ENCODE peak calls at places on chromosome 10, in five cellular contexts. O is thoracic aorta, V is tibial artery, Y is endodermal cell, S is left lung. L is an unnamed sample. For H3K27me3 and H3K4me1, the result is how much of the 10 kb centered on the place peaks cover.

GRCh38 chr10:124693801-124694416 is 50.3 kb downstream of the FAM53B start:
- DNase-seq in S (no peak), Y (no peak), O (no peak), V (no peak), L (no peak)

GRCh38 chr10:36675458-36675880 is 449.9 kb upstream of the ANKRD30A start:
- DNase-seq in V (no peak), Y (no peak), O (no peak), S (no peak), L (no peak)

GRCh38 chr10:62390497-62391176 is 16.5 kb downstream of the ZNF365 start:
- DNase-seq in Y (no peak), S (no peak), O (no peak), V (no peak), L (no peak)

GRCh38 chr10:3068201-3068967 is 1.0 kb downstream of the PFKP start:
- DNase-seq in V (peak), Y (peak), O (no peak), S (peak), L (no peak)

GRCh38 chr10:123619067-123619855 is 46.9 kb upstream of the GPR26 start:
- DNase-seq in S (no peak), Y (no peak), V (no peak), O (no peak), L (peak)

GRCh38 chr10:89281606-89282395 is 20.0 kb upstream of the IFIT2 start:
- DNase-seq in Y (no peak), O (no peak), V (no peak), S (no peak), L (no peak)

GRCh38 chr10:130836344-130836743 is 475.2 kb downstream of the TCERG1L start:
- DNase-seq in O (no peak), Y (no peak), V (no peak), S (no peak), L (no peak)

GRCh38 chr10:32972454-32972853 is 14.4 kb upstream of the ITGB1 start:
- DNase-seq in V (no peak), Y (no peak), O (no peak), S (no peak), L (no peak)

GRCh38 chr10:99926925-99927718 is 82.6 kb downstream of the DNMBP start:
- DNase-seq in O (no peak), Y (no peak), V (no peak), S (no peak), L (no peak)

GRCh38 chr10:129031233-129032150 is 435.5 kb upstream of the MGMT start:
- DNase-seq in O (no peak), V (no peak), S (no peak), Y (peak), L (no peak)

GRCh38 chr10:101310528-101311439 is 43.2 kb upstream of the BTRC start:
- DNase-seq in V (no peak), Y (peak), O (no peak), S (no peak), L (no peak)

GRCh38 chr10:21527634-21528451 is 2.4 kb upstream of the SKIDA1 start:
- DNase-seq in S (no peak), Y (peak), V (no peak), O (no peak), L (no peak)

GRCh38 chr10:68543004-68543918 is 15.9 kb upstream of the SLC25A16 start:
- DNase-seq in O (no peak), V (no peak), S (no peak), Y (no peak), L (no peak)

GRCh38 chr10:71451754-71452153 is 55.0 kb downstream of the CDH23 start:
- DNase-seq in O (no peak), Y (no peak), V (no peak), S (no peak), L (no peak)

GRCh38 chr10:71727429-71728217 is 8.0 kb upstream of the C10orf105 start:
- DNase-seq in Y (no peak), S (peak), O (no peak), V (no peak), L (peak)

GRCh38 chr10:3625959-3626751 is 158.9 kb downstream of the KLF6 start:
- DNase-seq in Y (no peak), V (no peak), S (no peak), O (no peak), L (no peak)

GRCh38 chr10:60426425-60426824 is 36.8 kb upstream of the ANK3 start:
- DNase-seq in V (no peak), O (no peak), S (no peak), Y (no peak), L (no peak)

GRCh38 chr10:108902491-108903250 is 1020.6 kb downstream of the XPNPEP1 start:
- DNase-seq in O (no peak), V (no peak), S (no peak), Y (no peak), L (no peak)

GRCh38 chr10:15751048-15751447 is 31.3 kb upstream of the ITGA8 start:
- DNase-seq in V (no peak), Y (no peak), O (no peak), S (no peak), L (no peak)

GRCh38 chr10:110415809-110416208 is 81.9 kb upstream of the DUSP5 start:
- DNase-seq in Y (no peak), O (no peak), V (no peak), S (no peak), L (no peak)

GRCh38 chr10:129786216-129786615 is 177.9 kb downstream of the EBF3 start:
- DNase-seq in V (peak), S (no peak), Y (peak), O (no peak), L (peak)

GRCh38 chr10:47049056-47049851 is 138.0 kb downstream of the PTPN20 start:
- DNase-seq in Y (peak), V (peak), O (no peak), S (no peak), L (no peak)

GRCh38 chr10:13915710-13916109 is 328.9 kb downstream of the PRPF18 start:
- DNase-seq in O (no peak), Y (no peak), V (no peak), S (no peak), L (no peak)

GRCh38 chr10:33453081-33453850 is 118.8 kb upstream of the NRP1 start:
- DNase-seq in S (no peak), V (no peak), O (no peak), Y (no peak), L (no peak)

GRCh38 chr10:31953080-31953479 is 24.4 kb upstream of the ARHGAP12 start:
- DNase-seq in V (no peak), S (no peak), O (no peak), Y (no peak), L (no peak)

GRCh38 chr10:56057860-56058259 is 303.2 kb downstream of the ZWINT start:
- DNase-seq in V (no peak), O (no peak), Y (no peak), S (no peak), L (no peak)

GRCh38 chr10:79053481-79054202 is 15.1 kb upstream of the ZMIZ1 start:
- DNase-seq in S (peak), Y (no peak), V (peak), O (no peak), L (peak)

GRCh38 chr10:76467104-76467503 is 1035.7 kb downstream of the LRMDA start:
- DNase-seq in S (no peak), O (no peak), Y (no peak), V (no peak), L (no peak)

GRCh38 chr10:76469675-76470074 is 1038.3 kb downstream of the LRMDA start:
- DNase-seq in S (no peak), V (no peak), Y (no peak), O (no peak), L (no peak)
- H3K27me3 ChIP-seq in S (under half), V (under half), Y (under half), O (under half), L (under half)

DNA sequence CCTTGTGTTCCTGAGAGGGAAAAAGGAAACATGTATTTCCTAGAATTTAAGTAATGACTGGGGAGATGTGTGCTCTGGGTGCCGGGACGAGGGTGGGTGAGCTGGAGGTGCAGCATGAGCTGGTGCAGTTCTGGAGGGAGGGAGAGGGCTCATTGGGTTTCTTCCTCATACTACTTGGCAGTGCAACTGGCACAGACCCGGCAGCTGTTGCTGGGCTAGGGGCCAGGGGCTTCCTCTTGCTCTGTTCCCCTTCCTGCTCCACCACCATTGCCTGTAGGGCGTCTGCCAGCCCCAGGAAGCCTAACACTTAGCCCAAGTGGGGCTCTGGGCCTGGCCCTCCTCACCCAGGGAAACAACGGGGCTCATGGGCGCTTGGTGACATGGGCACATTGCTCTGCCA is 5.9 kb downstream of the RET start:
- DNase-seq in O (no peak), V (no peak), S (no peak), Y (no peak), L (no peak)
- H3K4me1 ChIP-seq in O (under half), V (under half), S (under half), Y (under half), L (under half)

GRCh38 chr10:121296378-121296777 is 301.9 kb downstream of the FGFR2 start:
- DNase-seq in O (no peak), S (no peak), Y (no peak), V (no peak), L (no peak)

GRCh38 chr10:121292396-121292795 is 305.8 kb downstream of the FGFR2 start:
- DNase-seq in O (no peak), V (no peak), Y (no peak), S (no peak), L (no peak)

GRCh38 chr10:121293121-121293520 is 305.1 kb downstream of the FGFR2 start:
- DNase-seq in S (no peak), O (no peak), Y (no peak), V (no peak), L (no peak)

GRCh38 chr10:121296856-121297255 is 301.4 kb downstream of the FGFR2 start:
- DNase-seq in Y (no peak), O (no peak), S (no peak), V (no peak), L (no peak)

GRCh38 chr10:121294630-121295029 is 303.6 kb downstream of the FGFR2 start:
- DNase-seq in Y (no peak), S (no peak), O (no peak), V (no peak), L (no peak)
- H3K27me3 ChIP-seq in Y (under half), S (under half), O (under half), V (under half), L (under half)

DNA sequence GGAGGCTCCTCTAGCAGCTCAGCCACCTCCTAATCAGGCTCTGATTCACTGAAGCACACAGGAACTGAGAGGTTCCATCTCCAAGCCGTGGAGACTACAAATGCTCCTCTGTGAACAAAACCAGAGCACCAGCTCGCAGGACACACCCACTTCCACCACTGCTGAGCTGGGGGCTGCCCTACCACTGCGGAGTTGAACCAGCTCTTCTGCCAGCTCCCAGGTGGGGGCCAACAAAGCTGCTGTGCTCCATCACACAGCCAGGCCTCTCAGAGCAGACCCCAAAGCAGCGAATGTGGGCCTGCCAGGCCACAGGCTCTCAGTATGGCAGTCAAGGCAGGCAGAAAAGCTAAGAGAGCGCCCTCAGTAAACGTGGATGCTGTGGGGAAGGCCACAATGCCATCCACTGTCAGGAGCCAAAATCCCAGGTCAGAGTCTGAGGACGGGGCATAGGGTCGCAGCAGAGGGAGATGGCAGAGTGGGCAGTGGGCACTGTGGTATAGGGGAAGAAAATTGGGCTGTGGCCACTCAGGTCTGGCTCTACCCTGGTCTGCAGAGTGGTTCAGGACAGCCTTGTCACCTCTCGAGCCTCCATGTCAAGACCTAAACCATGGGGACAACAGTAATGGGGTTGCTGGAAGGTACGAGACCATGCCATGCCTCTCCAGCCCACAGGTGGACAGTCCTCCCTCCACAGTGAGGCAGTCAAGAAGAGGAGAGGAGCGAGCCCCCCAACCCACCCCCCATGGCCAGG is 82.1 kb downstream of the GRID1 start:
- DNase-seq in O (no peak), S (no peak), V (peak), Y (peak), L (peak)
- H3K4me1 ChIP-seq in O (under half), S (under half), V (under half), Y (under half), L (under half)